ENCODE peak calls at places on chromosome 20, in four cellular contexts. One of them, this sample, is unnamed.

GRCh38 chr20:297098-297924 is at the start of gene ZCCHC3:
- DNase-seq in WERI-Rb-1: peak; percentile 87
- DNase-seq in thoracic aorta: peak; percentile 61
- DNase-seq in lung: peak; percentile 91
- DNase-seq in this sample: peak; percentile 84

GRCh38 chr20:35269055-35269781 is 8.7 kb downstream of the MMP24OS start:
- DNase-seq in WERI-Rb-1: peak; percentile 85
- DNase-seq in thoracic aorta: no peak
- DNase-seq in lung: peak; percentile 56
- DNase-seq in this sample: peak; percentile 58

GRCh38 chr20:15578059-15578458 is 995.2 kb downstream of the KIF16B start:
- DNase-seq in WERI-Rb-1: no peak
- DNase-seq in thoracic aorta: no peak
- DNase-seq in lung: no peak
- DNase-seq in this sample: no peak

GRCh38 chr20:34907616-34908469 is 31.4 kb downstream of the ACSS2 start:
- DNase-seq in WERI-Rb-1: peak; percentile 27
- DNase-seq in thoracic aorta: peak; percentile 39
- DNase-seq in lung: peak; percentile 73
- DNase-seq in this sample: peak; percentile 47

GRCh38 chr20:50921055-50921454 is 10.2 kb downstream of the ADNP start:
- DNase-seq in WERI-Rb-1: no peak
- DNase-seq in thoracic aorta: no peak
- DNase-seq in lung: no peak
- DNase-seq in this sample: no peak

GRCh38 chr20:16272961-16273360 is 300.3 kb downstream of the KIF16B start:
- DNase-seq in WERI-Rb-1: no peak
- DNase-seq in thoracic aorta: no peak
- DNase-seq in lung: no peak
- DNase-seq in this sample: no peak

GRCh38 chr20:60882776-60883303 is 369.2 kb upstream of the CDH4 start:
- DNase-seq in WERI-Rb-1: no peak
- DNase-seq in thoracic aorta: no peak
- DNase-seq in lung: no peak
- DNase-seq in this sample: no peak

GRCh38 chr20:50196896-50197295 is 6.3 kb downstream of the CEBPB start:
- DNase-seq in WERI-Rb-1: no peak
- DNase-seq in thoracic aorta: no peak
- DNase-seq in lung: no peak
- DNase-seq in this sample: no peak

GRCh38 chr20:57197352-57198198 is 68.9 kb downstream of the BMP7 start:
- DNase-seq in WERI-Rb-1: no peak
- DNase-seq in thoracic aorta: no peak
- DNase-seq in lung: no peak
- DNase-seq in this sample: no peak

GRCh38 chr20:44166477-44166876 is 20.5 kb downstream of the JPH2 start:
- DNase-seq in WERI-Rb-1: no peak
- DNase-seq in thoracic aorta: no peak
- DNase-seq in lung: no peak
- DNase-seq in this sample: no peak

GRCh38 chr20:34522969-34523871 is 7.0 kb downstream of the DYNLRB1 start:
- DNase-seq in WERI-Rb-1: peak; percentile 73
- DNase-seq in thoracic aorta: no peak
- DNase-seq in lung: peak; percentile 42
- DNase-seq in this sample: no peak

GRCh38 chr20:5100684-5101347 is 18.9 kb downstream of the PCNA start:
- DNase-seq in WERI-Rb-1: peak; percentile 69
- DNase-seq in thoracic aorta: peak; percentile 29
- DNase-seq in lung: peak; percentile 75
- DNase-seq in this sample: peak; percentile 61

DNA sequence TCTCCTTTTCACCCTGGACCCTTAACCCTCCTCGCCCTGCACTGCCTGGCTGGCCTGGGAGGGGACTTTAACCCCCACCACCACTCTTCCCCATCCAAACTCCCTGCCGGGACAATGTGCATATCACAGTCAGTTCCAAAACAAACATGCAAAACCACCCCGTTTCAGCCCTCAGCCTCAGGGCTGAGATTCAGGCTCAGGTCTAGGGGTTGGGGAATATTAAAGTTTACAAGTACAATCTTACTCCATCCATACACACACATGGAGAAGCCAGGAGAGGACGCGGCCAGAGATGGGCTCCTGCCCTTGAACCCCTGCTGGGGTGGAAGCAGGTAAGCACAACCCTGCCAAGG is 534 bp downstream of the KIAA1755 start:
- DNase-seq in WERI-Rb-1: no peak
- DNase-seq in thoracic aorta: no peak
- DNase-seq in lung: no peak
- DNase-seq in this sample: no peak
- H3K27ac ChIP-seq in WERI-Rb-1: peak overlapping the region; percentile 72
- H3K27ac ChIP-seq in thoracic aorta: peak overlapping the region; percentile 90
- H3K27ac ChIP-seq in lung: peak overlapping the region; percentile 43
- H3K27ac ChIP-seq in this sample: peak overlapping the region; percentile 96

DNA sequence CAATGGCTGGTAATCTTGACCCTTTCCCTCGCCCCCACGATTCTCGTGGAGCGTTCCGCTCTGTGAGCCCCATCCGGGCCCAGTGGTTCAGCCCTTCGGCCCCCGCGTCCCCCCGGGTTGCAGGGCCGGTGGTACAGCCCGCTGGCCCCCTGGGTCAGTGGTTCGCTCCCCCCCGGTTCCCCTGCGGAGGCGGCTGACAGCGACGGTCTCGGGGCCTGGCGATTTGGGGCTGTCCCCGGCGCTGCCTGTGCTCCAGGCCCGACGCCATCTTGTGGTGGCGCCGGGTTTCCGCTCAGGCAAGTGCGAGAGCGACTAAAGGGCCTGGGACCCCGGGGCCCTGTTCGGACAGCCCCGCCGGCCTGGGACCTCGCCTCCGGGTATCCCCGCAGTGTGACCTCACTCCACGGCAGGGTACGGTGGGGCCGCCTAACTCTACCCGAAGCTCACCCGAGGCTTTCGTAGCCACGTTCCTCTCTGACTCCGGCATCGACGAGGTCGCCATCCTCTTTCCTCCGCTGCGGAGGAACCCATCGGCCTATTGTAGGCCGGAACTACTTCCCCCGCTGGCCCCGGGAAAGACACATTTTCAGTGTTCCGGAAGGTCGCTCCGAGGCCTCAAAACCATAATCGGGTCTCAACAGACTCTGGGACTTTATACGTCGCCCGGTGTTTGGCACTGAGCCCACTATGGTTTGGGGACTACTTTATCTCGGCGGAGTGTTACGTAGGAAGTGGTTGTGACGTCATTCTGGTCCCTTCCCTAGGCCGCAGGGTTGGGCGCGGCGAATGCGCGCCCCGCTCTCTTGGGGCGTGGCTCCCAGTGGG is at the start of gene ZNF335:
- DNase-seq in WERI-Rb-1: peak; percentile 94
- DNase-seq in thoracic aorta: peak; percentile 78
- DNase-seq in lung: peak; percentile 94
- DNase-seq in this sample: peak; percentile 91
- TF ChIP-seq CTCF in WERI-Rb-1: peak; percentile 4
- TF ChIP-seq CTCF in thoracic aorta: peak; percentile 45
- TF ChIP-seq CTCF in lung: peak; percentile 31
- TF ChIP-seq CTCF in this sample: peak; percentile 42

DNA sequence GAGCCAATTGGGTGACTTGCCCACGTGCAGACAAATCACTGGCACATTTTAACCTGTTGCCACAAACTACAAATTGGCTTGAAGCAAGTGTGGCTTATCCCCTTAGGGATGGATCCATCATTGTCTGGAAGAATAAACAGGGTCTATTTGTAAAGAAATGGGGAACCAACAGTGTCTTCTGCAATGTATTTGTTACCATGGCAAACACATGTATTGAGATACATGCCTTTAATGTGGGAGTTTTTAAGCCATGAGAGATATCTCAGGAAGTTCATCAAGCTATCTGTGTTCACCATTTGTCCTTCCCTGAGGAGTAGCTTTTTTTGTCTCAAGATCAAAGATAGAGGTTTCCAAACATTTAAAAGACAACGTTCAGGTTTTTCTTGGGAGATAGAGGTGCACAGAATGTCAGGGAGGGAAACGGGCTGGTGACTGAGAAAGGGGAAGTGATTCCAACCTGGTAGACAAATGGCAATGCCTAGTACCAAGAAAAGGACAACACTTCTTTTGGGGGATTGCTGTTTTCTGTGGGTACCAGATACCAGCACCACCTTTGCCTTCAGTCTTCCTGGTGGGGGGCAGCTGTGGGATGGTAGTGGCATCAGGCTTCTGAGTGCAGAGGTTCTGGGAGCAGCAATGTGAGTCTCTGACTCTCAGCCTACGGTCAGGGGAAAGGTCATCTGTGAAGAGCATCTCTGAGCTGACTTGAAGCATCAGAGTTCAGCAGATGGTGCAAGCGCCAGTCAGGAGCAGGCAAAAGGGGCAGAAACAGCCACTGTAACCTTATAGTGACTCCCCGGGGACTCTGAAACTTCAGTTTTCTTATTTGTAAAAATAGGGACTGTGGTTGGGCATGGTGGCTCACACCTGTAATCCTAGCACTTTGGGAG is 20.1 kb upstream of the BCAS1 start:
- DNase-seq in WERI-Rb-1: no peak
- DNase-seq in thoracic aorta: no peak
- DNase-seq in lung: no peak
- DNase-seq in this sample: no peak
- H3K4me3 ChIP-seq in WERI-Rb-1: no peak overlapping the region
- H3K4me3 ChIP-seq in thoracic aorta: no peak overlapping the region
- H3K4me3 ChIP-seq in lung: no peak overlapping the region
- H3K4me3 ChIP-seq in this sample: no peak overlapping the region

GRCh38 chr20:36800410-36800809 is 26.8 kb upstream of the DSN1 start:
- DNase-seq in WERI-Rb-1: no peak
- DNase-seq in thoracic aorta: no peak
- DNase-seq in lung: no peak
- DNase-seq in this sample: no peak

GRCh38 chr20:36804425-36804824 is 30.9 kb upstream of the DSN1 start:
- DNase-seq in WERI-Rb-1: no peak
- DNase-seq in thoracic aorta: no peak
- DNase-seq in lung: no peak
- DNase-seq in this sample: no peak

GRCh38 chr20:36806049-36806448 is 32.5 kb upstream of the DSN1 start:
- DNase-seq in WERI-Rb-1: no peak
- DNase-seq in thoracic aorta: no peak
- DNase-seq in lung: no peak
- DNase-seq in this sample: no peak

GRCh38 chr20:36805396-36805795 is 31.8 kb upstream of the DSN1 start:
- DNase-seq in WERI-Rb-1: no peak
- DNase-seq in thoracic aorta: no peak
- DNase-seq in lung: no peak
- DNase-seq in this sample: no peak

DNA sequence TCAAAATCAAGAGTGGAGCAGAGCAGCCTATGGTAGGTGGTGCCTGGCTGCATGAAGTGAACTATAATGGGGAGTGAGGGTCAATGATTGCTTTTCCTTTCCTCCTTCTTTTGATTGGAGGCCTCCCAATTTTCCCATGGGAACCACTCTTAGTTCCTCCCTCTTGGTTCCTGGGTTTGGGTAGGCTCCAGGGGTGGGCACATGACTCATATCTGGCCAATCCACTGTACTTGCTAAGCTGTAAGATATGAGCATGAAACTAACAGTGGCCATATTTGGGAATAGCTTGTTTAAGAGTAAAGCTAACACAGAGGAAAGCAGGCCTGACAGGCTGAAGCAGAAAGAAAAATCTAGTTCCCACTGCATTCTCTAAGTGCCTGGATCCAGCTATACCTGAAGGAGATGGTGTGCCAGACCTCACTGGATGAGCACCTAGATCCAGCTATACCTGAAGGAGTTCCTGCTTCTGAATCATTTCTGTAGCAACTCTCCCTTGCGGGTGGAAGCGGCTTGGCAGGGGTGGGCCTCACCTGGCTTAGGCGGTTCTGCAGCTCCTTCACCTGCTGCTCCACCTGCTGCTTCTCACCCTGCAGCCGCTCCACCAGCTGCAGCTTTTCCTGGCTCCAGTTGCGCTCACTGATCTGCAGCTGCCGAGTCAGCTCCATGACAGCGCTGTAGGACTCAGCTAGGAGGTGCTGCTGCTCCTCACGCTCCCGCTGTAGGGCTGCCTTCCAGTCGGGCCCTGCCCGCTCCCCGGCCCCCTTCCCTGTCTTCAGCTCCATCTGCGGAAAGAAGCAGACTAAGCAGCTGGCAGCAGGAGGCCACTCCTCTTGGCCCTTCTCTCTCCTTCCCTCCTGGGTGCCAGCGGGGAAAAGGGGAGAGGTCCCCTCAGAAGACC is 29.0 kb upstream of the DSN1 start:
- DNase-seq in WERI-Rb-1: no peak
- DNase-seq in thoracic aorta: no peak
- DNase-seq in lung: no peak
- DNase-seq in this sample: no peak
- H3K27ac ChIP-seq in WERI-Rb-1: no peak overlapping the region
- H3K27ac ChIP-seq in thoracic aorta: peak overlapping the region; percentile 6
- H3K27ac ChIP-seq in lung: no peak overlapping the region
- H3K27ac ChIP-seq in this sample: no peak overlapping the region

DNA sequence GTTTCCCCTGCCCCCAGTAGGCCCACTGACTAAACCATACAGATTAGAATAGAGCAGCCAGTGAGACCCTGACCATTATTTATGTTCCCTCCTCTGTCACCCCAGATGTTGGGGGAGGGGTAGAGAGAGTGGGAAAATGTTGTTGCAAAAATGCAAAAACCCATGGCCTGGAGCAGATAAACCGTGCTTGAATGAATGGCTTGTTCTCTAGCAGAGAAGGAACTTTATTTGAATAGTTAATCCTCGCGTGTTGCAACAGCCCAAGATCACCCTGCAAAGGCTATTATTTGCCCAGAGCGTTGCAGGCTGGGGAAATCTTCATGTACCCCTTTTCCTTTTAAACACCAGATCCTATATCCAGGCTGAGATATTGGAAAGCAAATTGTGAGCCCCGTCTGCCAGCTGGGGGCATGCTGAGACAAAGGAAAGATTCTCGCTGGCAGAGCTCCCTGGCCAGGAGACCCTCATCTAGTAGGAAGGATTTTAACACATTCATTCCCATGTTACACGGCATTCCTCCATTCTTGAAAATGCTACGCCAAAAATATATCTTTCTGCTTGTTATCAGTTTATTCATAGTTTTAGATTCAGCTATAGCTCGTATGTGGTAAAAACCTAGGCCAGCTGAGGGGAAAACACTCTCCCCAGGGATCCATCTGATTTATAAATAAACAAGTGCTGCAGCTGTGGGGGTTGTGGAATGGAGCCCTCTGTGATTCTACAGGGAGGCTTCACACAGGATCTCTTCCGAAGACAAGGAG is 53.0 kb downstream of the LINC00237 start:
- DNase-seq in WERI-Rb-1: no peak
- DNase-seq in thoracic aorta: no peak
- DNase-seq in lung: no peak
- DNase-seq in this sample: no peak
- TF ChIP-seq CTCF in WERI-Rb-1: no peak
- TF ChIP-seq CTCF in thoracic aorta: no peak
- TF ChIP-seq CTCF in lung: no peak
- TF ChIP-seq CTCF in this sample: no peak

DNA sequence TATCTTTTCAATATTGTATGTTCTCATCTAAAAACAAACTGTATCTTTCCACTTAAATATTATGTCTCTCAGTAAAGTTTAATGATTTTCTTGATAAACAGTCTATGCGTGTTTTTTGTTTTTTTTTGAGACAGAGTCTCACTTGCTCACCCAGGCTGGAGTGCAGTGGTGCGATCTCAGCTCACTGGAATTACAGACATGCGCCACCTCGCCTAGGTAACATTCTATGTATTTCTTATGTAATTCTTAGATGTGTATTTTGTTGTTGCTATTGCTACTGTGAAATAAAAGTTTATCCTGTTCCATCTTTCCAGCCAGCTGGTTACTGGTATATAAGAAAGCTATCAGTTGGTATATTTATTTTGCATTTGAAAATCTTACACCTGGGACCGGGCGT is 29.4 kb downstream of the ABHD12 start:
- DNase-seq in WERI-Rb-1: no peak
- DNase-seq in thoracic aorta: no peak
- DNase-seq in lung: no peak
- DNase-seq in this sample: no peak
- H3K4me3 ChIP-seq in WERI-Rb-1: no peak overlapping the region
- H3K4me3 ChIP-seq in thoracic aorta: no peak overlapping the region
- H3K4me3 ChIP-seq in lung: no peak overlapping the region
- H3K4me3 ChIP-seq in this sample: no peak overlapping the region

This sample was measured in tibial nerve.